ENCODE peak calls at places on chromosomes 3 and 15, in five cellular contexts. U, A, E, Z and K are unnamed samples.

GRCh38 chr15:47473857-47474256 is 243.4 kb upstream of the SEMA6D start:
- DNase-seq in Z (no peak), A (no peak), U (no peak), E (peak; percentile 91), K (no peak)

GRCh38 chr3:136048068-136048467 is 82.5 kb downstream of the PPP2R3A start:
- DNase-seq in A (no peak), U (no peak), Z (no peak), E (no peak), K (no peak)

GRCh38 chr15:77107531-77108355 is 36.8 kb upstream of the TSPAN3 start:
- DNase-seq in U (peak; percentile 53), A (no peak), E (peak; percentile 53), Z (no peak), K (peak; percentile 67)

GRCh38 chr3:121651684-121652083 is 9.0 kb downstream of the HCLS1 start:
- DNase-seq in U (peak; percentile 20), A (no peak), Z (no peak), E (peak; percentile 38), K (no peak)

GRCh38 chr15:76140069-76140454 is 80.3 kb downstream of the TMEM266 start:
- DNase-seq in Z (no peak), E (peak; percentile 52), U (no peak), A (no peak), K (no peak)

GRCh38 chr3:60456180-60456579 is 795.1 kb downstream of the FHIT start:
- DNase-seq in Z (no peak), A (no peak), E (no peak), U (no peak), K (no peak)

GRCh38 chr15:29044506-29044905 is 158.7 kb downstream of the APBA2 start:
- DNase-seq in E (no peak), A (no peak), U (no peak), Z (no peak), K (no peak)

GRCh38 chr3:170171563-170171962 is 10.0 kb downstream of the PHC3 start:
- DNase-seq in U (no peak), E (no peak), Z (no peak), A (no peak), K (no peak)

GRCh38 chr3:157070600-157070999 is 89.3 kb downstream of the CCNL1 start:
- DNase-seq in U (no peak), A (no peak), Z (no peak), E (peak; percentile 35), K (no peak)

GRCh38 chr15:65094294-65094995 is 17.9 kb downstream of the KBTBD13 start:
- DNase-seq in Z (no peak), E (no peak), A (no peak), U (no peak), K (no peak)

DNA sequence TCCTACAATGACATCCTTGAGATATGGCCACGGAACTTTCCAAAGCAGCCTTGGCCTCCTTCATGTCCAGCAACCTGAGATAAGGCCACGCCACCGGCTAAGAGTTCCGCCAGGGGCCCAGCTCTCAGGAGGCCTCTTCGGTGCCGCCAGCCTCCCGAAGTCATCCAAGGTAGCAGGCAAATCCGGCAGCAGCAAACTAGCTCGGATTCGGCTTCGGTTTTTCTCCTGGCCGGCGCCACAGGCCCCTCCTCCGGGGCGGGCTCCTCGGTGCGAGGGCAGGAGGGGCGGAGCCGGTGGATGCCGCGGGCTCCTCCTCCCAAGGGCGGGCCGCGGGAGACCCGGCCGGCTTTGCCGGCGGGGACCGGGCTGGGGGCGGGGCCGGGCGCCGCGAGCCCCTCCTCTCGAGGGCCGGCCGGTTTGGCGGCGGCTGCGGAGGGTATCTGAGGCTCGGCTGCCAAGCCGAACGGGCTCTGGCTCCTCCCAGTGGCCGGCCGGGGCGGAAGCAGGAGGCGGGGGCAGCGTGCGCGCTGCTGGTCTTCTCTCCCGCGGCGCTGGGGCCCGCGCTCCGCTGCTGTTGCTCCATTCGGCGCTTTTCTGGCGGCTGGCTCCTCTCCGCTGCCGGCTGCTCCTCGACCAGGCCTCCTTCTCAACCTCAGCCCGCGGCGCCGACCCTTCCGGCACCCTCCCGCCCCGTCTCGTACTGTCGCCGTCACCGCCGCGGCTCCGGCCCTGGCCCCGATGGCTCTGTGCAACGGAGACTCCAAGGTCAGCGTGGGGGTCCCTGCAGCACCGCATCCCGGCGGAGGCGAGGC is at the start of gene GMPS:
- DNase-seq in A (peak; percentile 61), E (peak; percentile 96), U (peak; percentile 91), Z (peak; percentile 76), K (peak; percentile 95)
- TF ChIP-seq POLR2A in A (peak; percentile 91), E (peak; percentile 59), U (peak; percentile 70), Z (peak; percentile 37), K (peak; percentile 75)

GRCh38 chr3:126510323-126510910 is 7.2 kb downstream of the UROC1 start:
- DNase-seq in U (no peak), A (no peak), E (no peak), Z (no peak), K (no peak)

GRCh38 chr3:126512026-126512425 is 5.5 kb downstream of the UROC1 start:
- DNase-seq in Z (no peak), E (no peak), U (no peak), A (no peak), K (no peak)

GRCh38 chr3:126509565-126510322 is 7.8 kb downstream of the UROC1 start:
- DNase-seq in A (no peak), U (no peak), E (no peak), Z (no peak), K (no peak)

GRCh38 chr3:126512916-126513650 is 4.5 kb downstream of the UROC1 start:
- DNase-seq in Z (no peak), E (no peak), U (no peak), A (no peak), K (no peak)

DNA sequence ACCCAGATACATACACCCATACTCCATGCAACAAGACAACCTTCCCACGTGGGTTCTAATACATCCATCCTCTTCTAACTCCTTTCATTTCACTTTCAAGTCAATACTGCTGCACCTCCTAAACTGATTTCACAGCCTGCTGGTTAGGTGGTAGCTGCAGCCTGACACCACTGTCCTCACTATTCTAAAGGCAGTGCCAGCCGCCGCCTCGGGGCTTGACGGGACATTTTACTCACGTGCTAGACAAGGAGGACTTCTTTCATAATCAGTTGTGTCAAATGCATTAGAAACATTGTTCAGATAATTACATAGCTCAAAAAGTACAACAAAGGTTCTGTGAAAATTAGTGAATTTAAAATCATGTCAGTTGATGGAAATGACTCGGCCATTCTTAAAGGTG is 6.3 kb downstream of the UROC1 start:
- DNase-seq in E (no peak), U (no peak), Z (no peak), A (no peak), K (no peak)
- TF ChIP-seq MAX in E (no peak), U (no peak), Z (no peak), A (no peak), K (no peak)

DNA sequence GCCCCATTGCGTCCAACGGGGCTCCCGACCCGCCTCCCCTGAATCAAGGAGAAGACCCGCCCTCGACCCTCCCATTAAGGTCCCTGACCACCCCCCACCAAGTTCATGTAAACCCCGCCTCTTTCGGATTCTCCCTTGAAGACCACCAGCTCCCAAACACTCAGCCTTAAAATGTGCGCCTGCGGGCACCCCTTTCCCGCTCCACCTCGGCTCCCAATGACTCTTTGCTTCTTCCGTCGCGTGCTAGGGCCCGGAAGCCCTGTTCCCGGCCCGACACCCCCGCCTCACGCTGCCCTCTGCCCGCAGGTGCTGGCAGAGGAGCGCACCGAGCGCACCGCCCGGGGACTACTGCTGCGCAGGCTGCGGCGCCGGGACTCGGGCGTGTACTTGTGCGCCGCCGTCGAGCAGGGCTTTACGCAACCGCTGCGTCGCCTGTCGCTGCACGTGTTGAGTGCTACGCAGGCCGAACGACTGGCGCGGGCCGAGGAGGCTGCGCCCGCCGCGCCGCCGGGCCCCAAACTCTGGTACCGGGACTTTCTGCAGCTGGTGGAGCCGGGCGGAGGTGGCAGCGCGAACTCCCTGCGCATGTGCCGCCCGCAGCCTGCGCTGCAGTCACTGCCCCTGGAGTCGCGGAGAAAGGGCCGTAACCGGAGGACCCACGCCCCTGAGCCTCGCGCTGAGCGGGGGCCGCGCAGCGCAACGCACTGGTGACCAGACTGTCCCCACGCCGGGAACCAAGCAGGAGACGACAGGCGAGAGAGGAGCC is 2.7 kb upstream of the LSMEM2 start:
- DNase-seq in E (no peak), Z (no peak), U (no peak), A (no peak), K (no peak)
- TF ChIP-seq POLR2A in E (no peak), Z (no peak), U (no peak), A (no peak), K (no peak)

GRCh38 chr15:66882251-66883020 is 180.4 kb downstream of the SMAD6 start:
- DNase-seq in U (no peak), Z (no peak), A (no peak), E (peak; percentile 42), K (peak; percentile 29)
- TF ChIP-seq MAX in U (peak; percentile 22), Z (no peak), A (no peak), E (no peak), K (no peak)

DNA sequence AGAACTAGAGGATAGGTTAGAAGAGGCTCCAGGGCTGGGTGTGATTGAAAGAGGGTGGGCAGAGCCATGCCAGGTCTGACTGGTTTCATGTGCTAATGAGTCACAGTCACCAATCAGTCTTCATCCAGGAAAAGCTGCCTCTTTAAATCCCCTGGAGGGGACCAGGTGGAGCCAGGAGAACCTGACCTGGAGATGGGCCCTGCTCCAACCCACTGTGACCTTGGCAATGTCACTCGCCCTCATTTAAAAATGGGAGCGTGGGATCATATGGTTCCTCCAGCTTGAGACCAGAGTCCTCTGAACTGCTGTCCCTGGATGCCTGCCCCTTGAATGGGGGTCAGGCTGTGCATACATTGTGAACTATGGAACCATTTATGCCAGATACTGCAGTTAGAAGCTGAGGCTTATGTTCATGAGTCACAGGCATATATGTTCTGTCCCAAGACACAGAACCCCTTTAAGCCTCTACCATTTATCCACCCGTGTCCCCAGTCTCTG is 23.0 kb downstream of the HES1 start:
- DNase-seq in A (no peak), Z (no peak), E (no peak), U (no peak), K (no peak)
- TF ChIP-seq POLR2A in A (no peak), Z (peak; percentile 38), E (no peak), U (no peak), K (no peak)

GRCh38 chr15:45340429-45340828 is 37.9 kb downstream of the GATM start:
- DNase-seq in E (no peak), U (no peak), A (no peak), Z (no peak), K (no peak)

GRCh38 chr15:45341775-45342174 is 36.6 kb downstream of the GATM start:
- DNase-seq in U (no peak), Z (no peak), E (no peak), A (no peak), K (no peak)

GRCh38 chr15:45333550-45333949 is 44.8 kb downstream of the GATM start:
- DNase-seq in U (peak; percentile 6), Z (no peak), E (no peak), A (no peak), K (no peak)

GRCh38 chr15:45337224-45337623 is 41.1 kb downstream of the GATM start:
- DNase-seq in U (no peak), A (no peak), Z (no peak), E (no peak), K (no peak)

DNA sequence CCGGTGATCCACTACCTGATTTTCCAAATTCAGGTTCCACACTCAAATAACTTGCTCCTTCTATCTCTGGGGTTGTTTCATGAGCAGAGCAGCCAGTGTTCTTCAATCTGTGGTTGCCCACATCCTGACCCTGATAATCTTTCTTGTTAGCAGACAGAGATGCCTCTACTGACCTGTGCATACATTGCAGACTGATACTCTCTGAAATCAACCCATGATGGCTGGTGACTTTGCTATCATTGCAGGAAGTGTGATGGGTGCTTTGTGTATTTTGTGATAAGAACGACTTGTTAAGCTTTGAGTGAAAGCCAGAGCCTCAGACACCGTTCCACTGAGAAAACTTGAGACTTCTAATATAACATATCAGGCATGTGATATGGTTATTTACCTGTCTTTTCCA is 39.9 kb downstream of the GATM start:
- DNase-seq in A (no peak), E (no peak), Z (no peak), U (no peak), K (peak; percentile 11)
- TF ChIP-seq MAX in A (no peak), E (no peak), Z (no peak), U (no peak), K (no peak)